ENCODE peak calls at places on chromosomes 13 and 19, in ten cellular contexts. F is neuronal stem cell; E is effector memory CD4-positive, alpha-beta T cell; H is PC-9; I is breast epithelium; A is PC-3; W is body of pancreas; D is ascending aorta; B is CD8-positive, alpha-beta memory T cell; T is mucosa of descending colon. L is an unnamed sample.

GRCh38 chr19:45350477-45351058 is 10.0 kb downstream of the KLC3 start:
- DNase-seq in H (no peak), E (no peak), B (no peak), A (no peak), F (no peak), D (no peak), T (no peak), I (no peak), W (no peak), L (no peak)

GRCh38 chr13:109773276-109773675 is 13.1 kb downstream of the IRS2 start:
- DNase-seq in B (no peak), I (no peak), W (no peak), A (peak; percentile 77), E (no peak), T (no peak), F (no peak), H (peak; percentile 85), D (no peak), L (no peak)

GRCh38 chr13:26616126-26616525 is 58.6 kb downstream of the WASF3 start:
- DNase-seq in W (no peak), T (no peak), E (no peak), B (no peak), F (no peak), I (no peak), D (no peak), A (peak; percentile 45), H (no peak), L (no peak)

GRCh38 chr19:51022526-51022925 is 3.0 kb upstream of the KLK10 start:
- DNase-seq in H (no peak), A (no peak), W (no peak), E (no peak), B (no peak), F (no peak), I (no peak), D (no peak), T (no peak), L (no peak)

GRCh38 chr13:71866173-71867091 is 572 bp downstream of the DACH1 start:
- DNase-seq in D (peak; percentile 59), A (no peak), T (peak; percentile 60), F (no peak), I (peak; percentile 51), H (no peak), B (no peak), E (no peak), W (peak; percentile 44), L (no peak)

GRCh38 chr19:33828266-33829075 is 31.8 kb downstream of the KCTD15 start:
- DNase-seq in I (no peak), F (no peak), E (no peak), W (no peak), D (peak; percentile 48), T (no peak), H (no peak), B (no peak), A (no peak), L (no peak)

GRCh38 chr19:1574354-1574753 is 6.2 kb upstream of the MEX3D start:
- DNase-seq in D (no peak), B (no peak), T (no peak), I (no peak), H (no peak), F (no peak), E (no peak), W (no peak), A (no peak), L (no peak)

GRCh38 chr19:5990289-5990797 is 12.4 kb upstream of the RANBP3 start:
- DNase-seq in E (no peak), A (peak; percentile 32), D (no peak), H (no peak), F (no peak), T (no peak), B (no peak), I (no peak), W (no peak), L (no peak)

DNA sequence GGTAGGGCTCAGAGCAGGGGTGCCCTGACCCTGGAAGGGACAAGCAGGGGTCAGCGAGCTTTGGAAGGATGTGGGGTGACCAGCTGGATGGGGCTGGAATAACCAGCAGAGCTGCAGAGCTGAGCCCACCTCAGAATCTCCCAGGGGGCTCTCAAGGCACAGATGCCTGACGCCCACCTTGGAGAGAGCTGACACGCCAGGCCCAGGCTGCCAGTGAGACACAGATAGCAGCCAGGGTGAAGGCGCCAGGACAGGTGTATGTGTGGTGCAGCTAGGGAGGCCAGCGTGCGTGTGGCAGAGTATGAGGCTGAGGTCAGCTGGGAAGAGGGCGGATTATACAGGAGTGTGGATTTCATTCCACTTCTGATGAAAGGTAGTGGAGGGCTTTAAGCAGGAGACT is 8.9 kb downstream of the AP1M1 start:
- DNase-seq in D (no peak), A (no peak), F (no peak), I (no peak), E (no peak), W (no peak), H (no peak), T (no peak), B (no peak), L (no peak)
- H3K36me3 ChIP-seq in D (peaks cover 95% of the 10 kb centered on the region), A (peaks cover 8% of the 10 kb centered on the region), F (peaks cover 47% of the 10 kb centered on the region), I (peaks cover 11% of the 10 kb centered on the region), E (peaks cover 68% of the 10 kb centered on the region), W (peaks cover 5% of the 10 kb centered on the region), H (no peaks in the 10 kb centered on the region), T (no peaks in the 10 kb centered on the region), B (peaks cover 43% of the 10 kb centered on the region), L (peaks cover 49% of the 10 kb centered on the region)

GRCh38 chr13:31056650-31057275 is 104.9 kb downstream of the HSPH1 start:
- DNase-seq in B (no peak), W (no peak), F (no peak), H (no peak), I (no peak), A (no peak), T (no peak), D (no peak), E (no peak), L (no peak)

GRCh38 chr13:31063734-31064133 is 98.0 kb downstream of the HSPH1 start:
- DNase-seq in T (no peak), F (no peak), E (no peak), D (no peak), A (peak; percentile 26), W (no peak), B (no peak), H (no peak), I (no peak), L (no peak)

GRCh38 chr13:31064636-31065035 is 97.1 kb downstream of the HSPH1 start:
- DNase-seq in W (no peak), E (no peak), D (no peak), T (no peak), I (no peak), A (no peak), B (no peak), F (no peak), H (no peak), L (no peak)

GRCh38 chr13:31055589-31055988 is 106.1 kb downstream of the HSPH1 start:
- DNase-seq in I (no peak), E (no peak), T (no peak), F (no peak), D (peak; percentile 43), H (no peak), A (no peak), B (no peak), W (no peak), L (no peak)

GRCh38 chr13:31060655-31061054 is 101.0 kb downstream of the HSPH1 start:
- DNase-seq in I (no peak), A (no peak), W (no peak), H (no peak), E (no peak), T (no peak), B (no peak), F (no peak), D (no peak), L (no peak)
- H3K9me3 ChIP-seq in I (no peaks in the 10 kb centered on the region), A (no peaks in the 10 kb centered on the region), W (no peaks in the 10 kb centered on the region), H (no peaks in the 10 kb centered on the region), E (no peaks in the 10 kb centered on the region), T (no peaks in the 10 kb centered on the region), B (no peaks in the 10 kb centered on the region), F (no peaks in the 10 kb centered on the region), D (no peaks in the 10 kb centered on the region), L (no peaks in the 10 kb centered on the region)

GRCh38 chr19:38700933-38701454 is 43.3 kb downstream of the CAPN12 start:
- DNase-seq in W (no peak), B (no peak), F (no peak), D (no peak), E (no peak), I (no peak), T (no peak), H (no peak), A (no peak), L (no peak)

GRCh38 chr19:38699027-38699346 is 45.3 kb downstream of the CAPN12 start:
- DNase-seq in F (no peak), H (no peak), E (no peak), W (no peak), D (no peak), I (no peak), B (no peak), T (no peak), A (no peak), L (no peak)

GRCh38 chr19:38699647-38700349 is 44.5 kb downstream of the CAPN12 start:
- DNase-seq in B (no peak), T (no peak), D (no peak), A (no peak), W (no peak), F (no peak), E (no peak), H (no peak), I (no peak), L (no peak)

GRCh38 chr19:38701455-38702063 is 42.7 kb downstream of the CAPN12 start:
- DNase-seq in I (no peak), A (no peak), T (no peak), F (no peak), W (peak; percentile 64), D (peak; percentile 82), H (no peak), B (no peak), E (no peak), L (no peak)

DNA sequence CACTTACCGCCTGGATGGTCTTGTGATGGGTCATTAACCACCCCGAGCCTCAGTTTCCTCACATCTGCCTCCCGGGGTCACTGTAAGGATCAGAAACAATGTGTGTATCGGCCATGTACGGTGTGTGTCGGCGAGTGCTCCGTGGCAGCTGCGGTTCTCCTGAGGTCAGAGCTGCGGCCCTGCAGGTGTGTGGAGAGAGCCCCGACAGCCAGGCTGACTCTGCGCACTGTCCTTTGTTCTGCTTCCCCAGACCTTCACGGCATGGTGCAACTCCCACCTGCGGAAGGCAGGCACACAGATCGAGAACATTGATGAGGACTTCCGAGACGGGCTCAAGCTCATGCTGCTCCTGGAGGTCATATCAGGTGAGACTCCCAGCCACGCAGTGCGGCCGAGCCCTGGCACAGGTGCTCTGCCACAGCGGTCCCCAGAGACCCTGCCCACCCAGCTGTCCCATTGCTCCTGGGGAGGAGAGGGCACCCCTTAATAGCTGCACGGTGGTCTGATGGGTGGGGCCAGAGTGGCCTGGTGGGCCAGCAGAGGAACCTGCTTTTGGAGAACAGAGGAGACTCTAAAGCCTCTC is 43.8 kb downstream of the CAPN12 start:
- DNase-seq in D (no peak), H (no peak), T (no peak), A (no peak), F (no peak), I (no peak), B (no peak), E (no peak), W (no peak), L (no peak)
- H3K36me3 ChIP-seq in D (peaks cover 72% of the 10 kb centered on the region), H (peaks cover 49% of the 10 kb centered on the region), T (peaks cover 21% of the 10 kb centered on the region), A (peaks cover 63% of the 10 kb centered on the region), F (peaks cover 42% of the 10 kb centered on the region), I (no peaks in the 10 kb centered on the region), B (peaks cover 17% of the 10 kb centered on the region), E (peaks cover 48% of the 10 kb centered on the region), W (peaks cover 16% of the 10 kb centered on the region), L (peaks cover 46% of the 10 kb centered on the region)

GRCh38 chr19:27734496-27735220 is 1478.3 kb downstream of the UQCRFS1 start:
- DNase-seq in W (no peak), D (no peak), A (no peak), E (no peak), T (no peak), B (no peak), F (no peak), H (no peak), I (no peak), L (no peak)

GRCh38 chr19:27738569-27739193 is 1474.3 kb downstream of the UQCRFS1 start:
- DNase-seq in B (no peak), H (peak; percentile 49), W (no peak), I (no peak), T (no peak), F (no peak), E (no peak), D (no peak), A (no peak), L (no peak)

GRCh38 chr19:27733551-27734266 is 1479.2 kb downstream of the UQCRFS1 start:
- DNase-seq in I (no peak), F (no peak), B (no peak), H (no peak), W (no peak), A (no peak), E (no peak), D (no peak), T (no peak), L (no peak)

GRCh38 chr19:27736225-27736624 is 1476.7 kb downstream of the UQCRFS1 start:
- DNase-seq in T (no peak), A (no peak), F (no peak), D (no peak), B (no peak), W (no peak), E (no peak), I (no peak), H (no peak), L (no peak)

GRCh38 chr19:27735314-27735713 is 1477.6 kb downstream of the UQCRFS1 start:
- DNase-seq in A (no peak), B (no peak), H (no peak), W (no peak), T (no peak), D (no peak), F (no peak), E (no peak), I (no peak), L (no peak)
- H3K9me3 ChIP-seq in A (no peaks in the 10 kb centered on the region), B (no peaks in the 10 kb centered on the region), H (no peaks in the 10 kb centered on the region), W (no peaks in the 10 kb centered on the region), T (peaks cover 63% of the 10 kb centered on the region), D (peaks cover 7% of the 10 kb centered on the region), F (peaks cover 6% of the 10 kb centered on the region), E (no peaks in the 10 kb centered on the region), I (peaks cover 24% of the 10 kb centered on the region), L (peaks cover 11% of the 10 kb centered on the region)